ENCODE peak calls at places on chromosomes 13 and 19, in eight cellular contexts. B, A, X, M, E, K, N and W are unnamed samples.
A peak's percentile ranks its signal among the peaks of the same experiment; 100 is the strongest.

GRCh38 chr13:21957833-21958232 is 287.0 kb downstream of the FGF9 start:
- DNase-seq in N (no peak), B (no peak), K (no peak), X (no peak), M (no peak), A (no peak), E (no peak), W (no peak)

GRCh38 chr13:48437381-48437780 is 24.5 kb upstream of the LPAR6 start:
- DNase-seq in N (no peak), E (peak; percentile 74), M (no peak), K (no peak), X (no peak), B (peak; percentile 21), A (no peak), W (no peak)

GRCh38 chr13:29901714-29902631 is 51.6 kb upstream of the UBL3 start:
- DNase-seq in X (no peak), M (peak; percentile 77), N (peak; percentile 62), E (peak; percentile 46), B (peak; percentile 49), K (peak; percentile 13), A (no peak), W (peak; percentile 92)

GRCh38 chr19:41426116-41426841 is 895 bp downstream of the B3GNT8 start:
- DNase-seq in A (no peak), N (no peak), B (no peak), M (no peak), E (peak; percentile 58), K (no peak), X (no peak), W (no peak)

GRCh38 chr19:20367811-20368294 is 197.7 kb downstream of the ZNF737 start:
- DNase-seq in A (peak; percentile 75), E (no peak), M (no peak), N (no peak), X (no peak), K (no peak), B (no peak), W (no peak)

GRCh38 chr13:36282818-36283432 is 14.7 kb downstream of the CCDC169 start:
- DNase-seq in K (no peak), X (no peak), B (no peak), N (no peak), A (no peak), E (no peak), M (peak; percentile 46), W (peak; percentile 24)

GRCh38 chr13:110326263-110326904 is 19.3 kb downstream of the COL4A2 start:
- DNase-seq in M (no peak), A (no peak), N (no peak), X (no peak), E (no peak), K (no peak), B (no peak), W (no peak)

GRCh38 chr13:98878421-98879126 is 99.3 kb downstream of the DOCK9 start:
- DNase-seq in B (no peak), K (no peak), M (no peak), E (no peak), X (no peak), A (no peak), N (no peak), W (no peak)

GRCh38 chr13:90500569-90500968 is 846.9 kb upstream of the MIR17HG start:
- DNase-seq in E (no peak), N (no peak), A (no peak), K (no peak), X (no peak), M (no peak), B (no peak), W (no peak)

GRCh38 chr13:37386276-37386675 is 212.3 kb downstream of the POSTN start:
- DNase-seq in K (no peak), B (no peak), E (no peak), X (no peak), A (no peak), N (no peak), M (no peak), W (no peak)

GRCh38 chr13:108558489-108558888 is 70.9 kb upstream of the MYO16 start:
- DNase-seq in K (no peak), B (no peak), N (no peak), A (no peak), M (no peak), E (no peak), X (no peak), W (no peak)

GRCh38 chr19:38527466-38528136 is 90.2 kb downstream of the MAP4K1 start:
- DNase-seq in K (no peak), A (peak; percentile 74), M (no peak), X (no peak), N (no peak), B (no peak), E (no peak), W (no peak)

GRCh38 chr19:5894704-5895349 is 8.8 kb downstream of the NDUFA11 start:
- DNase-seq in M (no peak), E (no peak), B (no peak), X (no peak), A (no peak), N (no peak), K (no peak), W (no peak)
- H3K27ac ChIP-seq in M (peak overlapping the region; percentile 84), E (no peak overlapping the region), B (no peak overlapping the region), X (peak overlapping the region; percentile 68), A (no peak overlapping the region), N (no peak overlapping the region), K (no peak overlapping the region), W (no peak overlapping the region)

DNA sequence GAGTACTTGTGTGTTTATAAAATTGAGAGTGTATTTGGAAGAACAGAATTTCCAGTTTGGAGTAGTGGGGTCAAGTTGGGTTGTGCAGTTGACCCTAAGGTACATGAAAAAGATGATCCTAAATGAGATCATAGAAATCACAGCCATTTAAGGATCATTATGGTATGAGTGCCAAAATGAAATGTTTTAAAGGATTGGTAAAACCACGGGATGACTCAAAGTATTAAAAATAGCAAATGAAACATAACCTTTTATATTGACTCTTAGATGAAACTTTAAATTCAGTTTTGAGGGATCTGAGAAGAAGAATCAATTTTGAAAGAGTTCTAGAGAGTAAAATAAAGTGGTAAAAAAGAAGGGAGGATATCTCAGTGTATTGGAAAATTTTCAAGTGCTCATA is 773.8 kb downstream of the GPC5 start:
- DNase-seq in N (no peak), E (no peak), X (no peak), K (no peak), A (no peak), M (no peak), B (no peak), W (no peak)
- H3K27ac ChIP-seq in N (no peak overlapping the region), E (no peak overlapping the region), X (no peak overlapping the region), K (no peak overlapping the region), A (no peak overlapping the region), M (no peak overlapping the region), B (no peak overlapping the region), W (no peak overlapping the region)

DNA sequence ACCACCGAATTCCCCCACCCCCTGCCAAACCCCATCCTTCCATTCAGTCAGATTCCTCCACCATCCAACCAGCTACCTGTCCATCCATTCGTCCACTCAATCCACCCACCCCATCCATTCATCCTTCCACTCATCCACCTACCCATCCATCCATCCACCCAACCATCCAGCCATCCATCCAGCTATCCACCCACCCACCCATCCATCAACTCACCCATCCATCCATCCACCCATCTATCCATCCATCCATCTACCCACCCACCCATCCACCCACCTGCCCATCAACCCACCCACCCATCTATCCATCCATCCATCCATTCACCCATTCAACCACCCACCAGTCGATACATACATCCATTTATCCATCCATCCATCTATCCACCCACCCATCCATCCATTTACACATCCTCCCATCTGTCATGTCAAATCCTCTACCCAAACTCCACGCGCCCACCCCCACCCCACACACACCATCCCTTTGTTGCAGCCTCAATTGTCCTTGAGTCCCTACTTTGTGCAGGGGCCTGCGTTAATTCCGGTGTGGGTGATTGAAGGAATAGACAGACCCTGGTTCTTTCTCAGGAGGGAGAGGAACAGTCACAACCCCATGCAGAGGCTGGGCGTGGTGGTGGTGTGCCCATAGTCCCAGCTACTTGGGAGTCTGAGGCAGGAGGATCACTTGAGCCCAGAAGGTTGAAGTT is 5.3 kb upstream of the SLC5A5 start:
- DNase-seq in E (no peak), N (no peak), K (no peak), X (no peak), A (no peak), M (no peak), B (no peak), W (no peak)
- H3K27ac ChIP-seq in E (no peak overlapping the region), N (no peak overlapping the region), K (no peak overlapping the region), X (peak overlapping the region; percentile 32), A (no peak overlapping the region), M (peak overlapping the region; percentile 77), B (peak overlapping the region; percentile 44), W (no peak overlapping the region)

DNA sequence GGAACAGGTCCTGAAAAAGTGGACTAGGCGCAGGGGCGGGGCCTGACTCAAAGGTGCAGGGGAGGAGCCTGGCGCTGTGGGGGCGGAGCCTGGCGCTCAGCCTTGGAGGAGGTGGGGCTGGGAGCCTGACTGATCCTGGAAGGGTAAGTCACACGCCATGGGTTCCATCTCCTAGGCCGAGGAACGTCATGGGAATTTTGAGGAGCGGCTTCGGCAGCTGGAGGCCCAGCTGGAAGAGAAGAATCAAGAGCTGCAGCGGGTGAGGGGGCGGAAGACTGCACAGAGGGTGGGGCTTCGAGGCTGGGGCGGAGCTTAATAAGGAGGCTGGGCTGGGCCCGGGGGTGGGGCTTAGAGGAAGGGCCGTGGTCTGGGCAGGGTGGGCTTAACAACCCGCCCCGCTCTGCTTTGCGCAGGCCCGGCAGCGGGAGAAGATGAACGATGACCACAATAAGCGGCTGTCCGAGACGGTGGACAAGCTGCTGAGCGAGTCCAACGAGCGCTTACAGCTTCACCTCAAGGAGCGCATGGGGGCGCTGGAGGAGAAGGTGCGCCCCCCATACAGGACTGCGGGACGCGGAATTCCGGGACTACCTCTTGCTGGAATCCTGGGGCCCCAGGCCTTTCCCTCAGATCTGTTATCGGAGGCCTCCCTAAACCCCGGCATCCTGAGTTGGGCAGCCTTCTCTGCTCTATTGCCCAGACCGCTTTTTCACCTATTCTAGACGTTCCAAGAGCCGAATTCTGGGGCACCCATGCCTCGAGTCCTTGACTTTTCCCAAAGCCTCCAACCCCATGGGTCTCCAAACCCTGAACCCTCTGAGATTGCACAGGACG is 14.5 kb downstream of the PPFIA3 start:
- DNase-seq in A (peak; percentile 90), N (peak; percentile 88), K (no peak), M (peak; percentile 64), E (peak; percentile 78), B (peak; percentile 85), X (no peak), W (no peak)
- H3K27ac ChIP-seq in A (no peak overlapping the region), N (no peak overlapping the region), K (no peak overlapping the region), M (peak overlapping the region; percentile 61), E (no peak overlapping the region), B (peak overlapping the region; percentile 76), X (no peak overlapping the region), W (no peak overlapping the region)

GRCh38 chr19:14405380-14405757 is 13.8 kb downstream of the DDX39A start:
- DNase-seq in B (no peak), E (no peak), M (no peak), X (no peak), N (no peak), A (peak; percentile 67), K (no peak), W (no peak)
- H3K27ac ChIP-seq in B (peak overlapping the region; percentile 75), E (peak overlapping the region; percentile 61), M (peak overlapping the region; percentile 70), X (peak overlapping the region; percentile 77), N (peak overlapping the region; percentile 74), A (no peak overlapping the region), K (peak overlapping the region; percentile 74), W (no peak overlapping the region)

GRCh38 chr19:1051791-1052190 is 11.9 kb downstream of the ABCA7 start:
- DNase-seq in A (peak; percentile 27), E (no peak), N (no peak), K (no peak), B (no peak), X (no peak), M (no peak), W (no peak)
- H3K27ac ChIP-seq in A (no peak overlapping the region), E (no peak overlapping the region), N (no peak overlapping the region), K (no peak overlapping the region), B (no peak overlapping the region), X (no peak overlapping the region), M (peak overlapping the region; percentile 20), W (no peak overlapping the region)